ENCODE peak calls at places on chromosome 16, in five cellular contexts. One of them, this sample, is unnamed.

GRCh38 chr16:71399801-71400563 is 41.5 kb downstream of the CALB2 start:
- DNase-seq in cardiac fibroblast: no peak
- DNase-seq in nephron progenitor cell: no peak
- DNase-seq in fibroblast of the aortic adventitia: no peak
- DNase-seq in BE2C: no peak
- DNase-seq in this sample: no peak

GRCh38 chr16:71626018-71626857 is at the start of gene MARVELD3:
- DNase-seq in BE2C: no peak
- DNase-seq in fibroblast of the aortic adventitia: no peak
- DNase-seq in cardiac fibroblast: no peak
- DNase-seq in nephron progenitor cell: peak
- DNase-seq in this sample: peak

GRCh38 chr16:84379731-84380369 is 11.5 kb downstream of the ATP2C2 start:
- DNase-seq in cardiac fibroblast: no peak
- DNase-seq in nephron progenitor cell: no peak
- DNase-seq in BE2C: no peak
- DNase-seq in fibroblast of the aortic adventitia: no peak
- DNase-seq in this sample: no peak

GRCh38 chr16:73672135-73672534 is 624.2 kb upstream of the ZFHX3 start:
- DNase-seq in BE2C: no peak
- DNase-seq in nephron progenitor cell: no peak
- DNase-seq in cardiac fibroblast: no peak
- DNase-seq in fibroblast of the aortic adventitia: no peak
- DNase-seq in this sample: no peak

GRCh38 chr16:88924834-88925539 is 52.0 kb downstream of the CBFA2T3 start:
- DNase-seq in cardiac fibroblast: peak
- DNase-seq in nephron progenitor cell: peak
- DNase-seq in fibroblast of the aortic adventitia: peak
- DNase-seq in BE2C: peak
- DNase-seq in this sample: peak

GRCh38 chr16:55116165-55116894 is 185.7 kb downstream of the IRX5 start:
- DNase-seq in cardiac fibroblast: no peak
- DNase-seq in nephron progenitor cell: no peak
- DNase-seq in fibroblast of the aortic adventitia: peak
- DNase-seq in BE2C: no peak
- DNase-seq in this sample: no peak

GRCh38 chr16:88906020-88906419 is 39.6 kb upstream of the PABPN1L start:
- DNase-seq in nephron progenitor cell: no peak
- DNase-seq in BE2C: no peak
- DNase-seq in fibroblast of the aortic adventitia: no peak
- DNase-seq in cardiac fibroblast: no peak
- DNase-seq in this sample: no peak

GRCh38 chr16:17372383-17372782 is 98.4 kb downstream of the XYLT1 start:
- DNase-seq in fibroblast of the aortic adventitia: peak
- DNase-seq in nephron progenitor cell: no peak
- DNase-seq in BE2C: no peak
- DNase-seq in cardiac fibroblast: no peak
- DNase-seq in this sample: no peak

GRCh38 chr16:49876716-49877129 is 20.8 kb upstream of the ZNF423 start:
- DNase-seq in BE2C: peak
- DNase-seq in fibroblast of the aortic adventitia: no peak
- DNase-seq in nephron progenitor cell: peak
- DNase-seq in cardiac fibroblast: peak
- DNase-seq in this sample: peak

GRCh38 chr16:9297437-9298113 is 206.1 kb downstream of the HAPSTR1 start:
- DNase-seq in fibroblast of the aortic adventitia: peak
- DNase-seq in nephron progenitor cell: peak
- DNase-seq in BE2C: peak
- DNase-seq in cardiac fibroblast: no peak
- DNase-seq in this sample: no peak

GRCh38 chr16:8751481-8752311 is 45.7 kb downstream of the TMEM186 start:
- DNase-seq in cardiac fibroblast: peak
- DNase-seq in BE2C: no peak
- DNase-seq in nephron progenitor cell: no peak
- DNase-seq in fibroblast of the aortic adventitia: peak
- DNase-seq in this sample: no peak

GRCh38 chr16:69112285-69113129 is 7.1 kb downstream of the HAS3 start:
- DNase-seq in fibroblast of the aortic adventitia: peak
- DNase-seq in nephron progenitor cell: peak
- DNase-seq in cardiac fibroblast: peak
- DNase-seq in BE2C: peak
- DNase-seq in this sample: peak

GRCh38 chr16:84617068-84617630 is 729 bp downstream of the COTL1 start:
- DNase-seq in BE2C: no peak
- DNase-seq in nephron progenitor cell: peak
- DNase-seq in cardiac fibroblast: no peak
- DNase-seq in fibroblast of the aortic adventitia: no peak
- DNase-seq in this sample: peak

GRCh38 chr16:57749872-57750452 is 14.4 kb downstream of the KATNB1 start:
- DNase-seq in fibroblast of the aortic adventitia: no peak
- DNase-seq in cardiac fibroblast: no peak
- DNase-seq in BE2C: no peak
- DNase-seq in nephron progenitor cell: no peak
- DNase-seq in this sample: no peak

GRCh38 chr16:20348365-20349185 is 3.9 kb downstream of the UMOD start:
- DNase-seq in BE2C: no peak
- DNase-seq in cardiac fibroblast: no peak
- DNase-seq in nephron progenitor cell: peak
- DNase-seq in fibroblast of the aortic adventitia: no peak
- DNase-seq in this sample: no peak

GRCh38 chr16:88197481-88198456 is 185.0 kb upstream of the ZNF469 start:
- DNase-seq in cardiac fibroblast: no peak
- DNase-seq in fibroblast of the aortic adventitia: no peak
- DNase-seq in nephron progenitor cell: no peak
- DNase-seq in BE2C: peak
- DNase-seq in this sample: no peak

GRCh38 chr16:87064731-87065720 is 252.2 kb downstream of the C16orf95 start:
- DNase-seq in fibroblast of the aortic adventitia: no peak
- DNase-seq in nephron progenitor cell: no peak
- DNase-seq in BE2C: no peak
- DNase-seq in cardiac fibroblast: no peak
- DNase-seq in this sample: peak

GRCh38 chr16:50742521-50743150 is 750 bp downstream of the CYLD start:
- DNase-seq in fibroblast of the aortic adventitia: peak
- DNase-seq in cardiac fibroblast: peak
- DNase-seq in nephron progenitor cell: peak
- DNase-seq in BE2C: no peak
- DNase-seq in this sample: peak

GRCh38 chr16:21973945-21974344 is 20.8 kb downstream of the UQCRC2 start:
- DNase-seq in nephron progenitor cell: no peak
- DNase-seq in BE2C: no peak
- DNase-seq in fibroblast of the aortic adventitia: no peak
- DNase-seq in cardiac fibroblast: no peak
- DNase-seq in this sample: no peak

GRCh38 chr16:57000271-57001025 is 11.1 kb downstream of the NLRC5 start:
- DNase-seq in BE2C: no peak
- DNase-seq in fibroblast of the aortic adventitia: peak
- DNase-seq in nephron progenitor cell: no peak
- DNase-seq in cardiac fibroblast: peak
- DNase-seq in this sample: peak

GRCh38 chr16:89730610-89731234 is 9.4 kb downstream of the ZNF276 start:
- DNase-seq in BE2C: no peak
- DNase-seq in fibroblast of the aortic adventitia: no peak
- DNase-seq in cardiac fibroblast: no peak
- DNase-seq in nephron progenitor cell: no peak
- DNase-seq in this sample: no peak

GRCh38 chr16:73817500-73817899 is 479.1 kb upstream of the PSMD7 start:
- DNase-seq in nephron progenitor cell: no peak
- DNase-seq in fibroblast of the aortic adventitia: no peak
- DNase-seq in cardiac fibroblast: no peak
- DNase-seq in BE2C: no peak
- DNase-seq in this sample: no peak

GRCh38 chr16:84308120-84308519 is 13.4 kb downstream of the WFDC1 start:
- DNase-seq in nephron progenitor cell: peak
- DNase-seq in fibroblast of the aortic adventitia: peak
- DNase-seq in BE2C: peak
- DNase-seq in cardiac fibroblast: peak
- DNase-seq in this sample: no peak

GRCh38 chr16:65121870-65122723 is at the start of gene CDH11:
- DNase-seq in cardiac fibroblast: peak
- DNase-seq in nephron progenitor cell: peak
- DNase-seq in fibroblast of the aortic adventitia: peak
- DNase-seq in BE2C: peak
- DNase-seq in this sample: no peak

GRCh38 chr16:84065536-84066132 is 23.0 kb upstream of the SLC38A8 start:
- DNase-seq in cardiac fibroblast: peak
- DNase-seq in BE2C: peak
- DNase-seq in fibroblast of the aortic adventitia: peak
- DNase-seq in nephron progenitor cell: peak
- DNase-seq in this sample: peak

GRCh38 chr16:27698266-27698665 is 148.3 kb downstream of the KATNIP start:
- DNase-seq in cardiac fibroblast: no peak
- DNase-seq in fibroblast of the aortic adventitia: no peak
- DNase-seq in BE2C: peak
- DNase-seq in nephron progenitor cell: peak
- DNase-seq in this sample: no peak

GRCh38 chr16:30447512-30448226 is 2.0 kb upstream of the SEPHS2 start:
- DNase-seq in BE2C: no peak
- DNase-seq in nephron progenitor cell: no peak
- DNase-seq in cardiac fibroblast: no peak
- DNase-seq in fibroblast of the aortic adventitia: no peak
- DNase-seq in this sample: no peak

GRCh38 chr16:878071-878784 is 77.7 kb upstream of the GNG13 start:
- DNase-seq in cardiac fibroblast: no peak
- DNase-seq in nephron progenitor cell: peak
- DNase-seq in fibroblast of the aortic adventitia: no peak
- DNase-seq in BE2C: peak
- DNase-seq in this sample: no peak

GRCh38 chr16:89325861-89326471 is 108.5 kb downstream of the ZNF778 start:
- DNase-seq in fibroblast of the aortic adventitia: peak
- DNase-seq in cardiac fibroblast: peak
- DNase-seq in BE2C: no peak
- DNase-seq in nephron progenitor cell: no peak
- DNase-seq in this sample: peak

GRCh38 chr16:71637398-71637797 is 11.4 kb downstream of the MARVELD3 start:
- DNase-seq in BE2C: no peak
- DNase-seq in nephron progenitor cell: no peak
- DNase-seq in fibroblast of the aortic adventitia: peak
- DNase-seq in cardiac fibroblast: peak
- DNase-seq in this sample: no peak

GRCh38 chr16:67082100-67082499 is 27.6 kb upstream of the PHAF1 start:
- DNase-seq in BE2C: no peak
- DNase-seq in cardiac fibroblast: no peak
- DNase-seq in fibroblast of the aortic adventitia: no peak
- DNase-seq in nephron progenitor cell: no peak
- DNase-seq in this sample: no peak

GRCh38 chr16:67086829-67087228 is 22.9 kb upstream of the PHAF1 start:
- DNase-seq in cardiac fibroblast: peak
- DNase-seq in BE2C: no peak
- DNase-seq in nephron progenitor cell: no peak
- DNase-seq in fibroblast of the aortic adventitia: peak
- DNase-seq in this sample: no peak

GRCh38 chr16:67087291-67087690 is 22.4 kb upstream of the PHAF1 start:
- DNase-seq in fibroblast of the aortic adventitia: no peak
- DNase-seq in nephron progenitor cell: no peak
- DNase-seq in BE2C: no peak
- DNase-seq in cardiac fibroblast: no peak
- DNase-seq in this sample: no peak

GRCh38 chr16:67082891-67083290 is 26.9 kb upstream of the PHAF1 start:
- DNase-seq in cardiac fibroblast: no peak
- DNase-seq in fibroblast of the aortic adventitia: no peak
- DNase-seq in nephron progenitor cell: no peak
- DNase-seq in BE2C: no peak
- DNase-seq in this sample: no peak

GRCh38 chr16:67084345-67085028 is 25.3 kb upstream of the PHAF1 start:
- DNase-seq in fibroblast of the aortic adventitia: no peak
- DNase-seq in BE2C: no peak
- DNase-seq in nephron progenitor cell: no peak
- DNase-seq in cardiac fibroblast: peak
- DNase-seq in this sample: no peak
- TF ChIP-seq CTCF in fibroblast of the aortic adventitia: no peak
- TF ChIP-seq CTCF in BE2C: no peak
- TF ChIP-seq CTCF in nephron progenitor cell: no peak
- TF ChIP-seq CTCF in cardiac fibroblast: no peak
- TF ChIP-seq CTCF in this sample: no peak

DNA sequence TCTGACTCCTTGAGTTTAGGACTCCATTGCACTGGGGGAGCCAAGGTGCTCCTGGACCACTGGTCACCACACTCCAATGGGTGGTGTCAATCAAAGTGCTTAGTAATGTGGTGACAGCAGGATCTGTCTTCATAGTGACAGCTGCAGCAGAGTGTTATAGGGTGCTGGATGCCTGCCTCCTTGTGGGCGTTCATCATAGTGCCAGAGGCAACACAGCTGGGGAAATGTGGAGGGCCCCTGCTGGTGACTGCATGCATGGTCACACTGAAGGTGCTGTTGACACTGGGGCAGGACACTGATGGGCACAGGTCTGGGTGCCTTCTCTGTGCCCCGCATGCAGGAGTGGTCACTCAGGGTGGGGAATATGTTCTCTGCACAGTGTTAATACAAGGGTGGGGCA is 177.5 kb upstream of the CDH8 start:
- DNase-seq in fibroblast of the aortic adventitia: no peak
- DNase-seq in cardiac fibroblast: no peak
- DNase-seq in nephron progenitor cell: no peak
- DNase-seq in BE2C: peak
- DNase-seq in this sample: no peak
- TF ChIP-seq CTCF in fibroblast of the aortic adventitia: no peak
- TF ChIP-seq CTCF in cardiac fibroblast: no peak
- TF ChIP-seq CTCF in nephron progenitor cell: no peak
- TF ChIP-seq CTCF in BE2C: peak
- TF ChIP-seq CTCF in this sample: no peak

GRCh38 chr16:81429045-81429521 is 15.5 kb upstream of the CMIP start:
- DNase-seq in cardiac fibroblast: peak
- DNase-seq in fibroblast of the aortic adventitia: peak
- DNase-seq in nephron progenitor cell: no peak
- DNase-seq in BE2C: peak
- DNase-seq in this sample: no peak
- TF ChIP-seq CTCF in cardiac fibroblast: peak
- TF ChIP-seq CTCF in fibroblast of the aortic adventitia: peak
- TF ChIP-seq CTCF in nephron progenitor cell: peak
- TF ChIP-seq CTCF in BE2C: peak
- TF ChIP-seq CTCF in this sample: no peak

DNA sequence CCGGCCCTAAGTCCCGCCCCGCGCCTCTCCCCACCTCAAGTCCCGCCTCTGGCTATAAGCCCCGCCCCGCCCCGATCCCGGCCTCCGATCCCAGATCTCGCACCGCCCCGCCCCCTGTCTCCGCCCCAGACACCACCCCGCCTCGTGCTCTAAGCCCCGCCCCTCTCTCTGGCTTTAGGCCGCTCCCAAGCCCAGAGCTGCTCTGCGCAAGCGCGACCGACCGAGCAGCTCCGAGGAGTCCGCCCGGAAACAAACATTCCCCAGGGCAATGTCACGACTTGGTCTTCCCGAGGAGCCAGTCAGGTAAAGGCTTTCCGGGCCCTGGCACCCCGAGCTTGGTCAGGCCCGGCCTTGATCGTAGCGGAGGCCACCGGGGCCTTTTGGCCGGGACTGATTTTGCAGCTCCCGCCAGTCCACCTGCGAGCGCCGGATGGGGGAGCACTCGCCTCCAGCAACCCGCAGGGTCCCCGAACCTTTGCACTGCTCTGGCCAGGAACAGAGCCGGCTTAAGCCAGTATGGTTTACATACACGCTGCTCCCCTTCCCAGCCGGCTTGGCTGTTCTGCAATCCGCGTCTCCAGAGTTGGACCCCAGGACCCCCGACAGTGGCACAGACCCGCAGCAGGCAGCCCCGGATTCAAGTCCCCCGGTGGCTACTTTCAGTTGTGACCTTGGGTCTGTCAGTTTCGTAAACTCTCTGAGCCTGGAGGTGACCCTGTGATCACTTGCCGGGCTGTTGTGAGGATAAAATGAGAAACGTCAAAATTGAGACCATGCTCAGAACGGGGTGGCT is at the start of gene NUDT7:
- DNase-seq in cardiac fibroblast: peak
- DNase-seq in BE2C: peak
- DNase-seq in nephron progenitor cell: peak
- DNase-seq in fibroblast of the aortic adventitia: peak
- DNase-seq in this sample: peak
- TF ChIP-seq CTCF in cardiac fibroblast: no peak
- TF ChIP-seq CTCF in BE2C: peak
- TF ChIP-seq CTCF in nephron progenitor cell: no peak
- TF ChIP-seq CTCF in fibroblast of the aortic adventitia: peak
- TF ChIP-seq CTCF in this sample: peak